ENCODE peak calls at places on chromosomes 2 and 18, in four cellular contexts. K is SK-N-SH, P is K562, R is GM12878. B is an unnamed sample.

GRCh38 chr2:239304533-239305221 is 96.1 kb downstream of the HDAC4 start:
- DNase-seq in K (no peak), P (no peak), R (no peak), B (peak)

GRCh38 chr2:52904511-52904910 is 863.1 kb upstream of the CHAC2 start:
- DNase-seq in K (no peak), P (no peak), R (no peak), B (no peak)

GRCh38 chr2:219073413-219074129 is 12.8 kb upstream of the IHH start:
- DNase-seq in K (peak), P (peak), R (no peak), B (peak)

GRCh38 chr2:86068098-86069047 is 37.3 kb downstream of the POLR1A start:
- DNase-seq in K (no peak), P (no peak), R (no peak), B (no peak)

GRCh38 chr2:68023904-68024303 is 38.9 kb downstream of the C1D start:
- DNase-seq in K (no peak), P (no peak), R (no peak), B (no peak)

GRCh38 chr2:232363784-232364615 is 14.6 kb upstream of the ALPP start:
- DNase-seq in K (no peak), P (no peak), R (peak), B (peak)

GRCh38 chr2:64727013-64727767 is 73.5 kb upstream of the SERTAD2 start:
- DNase-seq in K (no peak), P (no peak), R (peak), B (no peak)

GRCh38 chr2:197804758-197805597 is 585 bp downstream of the PLCL1 start:
- DNase-seq in K (peak), P (peak), R (no peak), B (peak)

GRCh38 chr18:75173125-75173432 is 35.9 kb downstream of the PTGR3 start:
- DNase-seq in K (no peak), P (no peak), R (peak), B (no peak)

GRCh38 chr2:29000954-29001353 is 19.9 kb downstream of the TOGARAM2 start:
- DNase-seq in K (no peak), P (no peak), R (no peak), B (no peak)
- TF ChIP-seq USF1 in K (no peak), P (no peak), R (no peak), B (no peak)

DNA sequence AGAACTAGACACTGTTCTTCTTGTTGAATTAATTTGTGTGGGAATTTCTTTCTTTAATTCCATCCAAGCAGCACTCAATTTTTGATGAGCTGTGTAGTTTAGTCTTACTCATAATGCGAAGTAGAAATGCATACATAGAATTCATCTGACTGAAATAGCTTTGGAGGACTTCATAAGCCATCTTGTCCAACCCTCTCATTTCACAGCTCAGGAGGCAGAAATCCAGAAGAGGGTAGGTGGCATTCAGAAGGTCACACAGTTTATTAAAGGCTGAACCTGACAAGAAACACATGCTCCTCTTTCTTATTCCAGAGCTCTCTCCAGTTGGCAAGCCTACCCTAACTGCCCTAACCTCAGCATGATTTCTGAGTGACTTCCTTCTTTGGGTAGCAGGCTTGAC is 169.2 kb upstream of the NOSTRIN start:
- DNase-seq in K (no peak), P (no peak), R (no peak), B (no peak)
- TF ChIP-seq USF1 in K (no peak), P (no peak), R (no peak), B (no peak)

GRCh38 chr18:43078485-43079092 is 36.9 kb downstream of the RIT2 start:
- DNase-seq in K (peak), P (no peak), R (no peak), B (peak)

GRCh38 chr18:43079422-43079821 is 36.1 kb downstream of the RIT2 start:
- DNase-seq in K (no peak), P (no peak), R (no peak), B (no peak)

GRCh38 chr18:43081396-43081795 is 34.1 kb downstream of the RIT2 start:
- DNase-seq in K (no peak), P (no peak), R (no peak), B (no peak)

GRCh38 chr18:43080671-43081070 is 34.8 kb downstream of the RIT2 start:
- DNase-seq in K (no peak), P (no peak), R (no peak), B (no peak)

DNA sequence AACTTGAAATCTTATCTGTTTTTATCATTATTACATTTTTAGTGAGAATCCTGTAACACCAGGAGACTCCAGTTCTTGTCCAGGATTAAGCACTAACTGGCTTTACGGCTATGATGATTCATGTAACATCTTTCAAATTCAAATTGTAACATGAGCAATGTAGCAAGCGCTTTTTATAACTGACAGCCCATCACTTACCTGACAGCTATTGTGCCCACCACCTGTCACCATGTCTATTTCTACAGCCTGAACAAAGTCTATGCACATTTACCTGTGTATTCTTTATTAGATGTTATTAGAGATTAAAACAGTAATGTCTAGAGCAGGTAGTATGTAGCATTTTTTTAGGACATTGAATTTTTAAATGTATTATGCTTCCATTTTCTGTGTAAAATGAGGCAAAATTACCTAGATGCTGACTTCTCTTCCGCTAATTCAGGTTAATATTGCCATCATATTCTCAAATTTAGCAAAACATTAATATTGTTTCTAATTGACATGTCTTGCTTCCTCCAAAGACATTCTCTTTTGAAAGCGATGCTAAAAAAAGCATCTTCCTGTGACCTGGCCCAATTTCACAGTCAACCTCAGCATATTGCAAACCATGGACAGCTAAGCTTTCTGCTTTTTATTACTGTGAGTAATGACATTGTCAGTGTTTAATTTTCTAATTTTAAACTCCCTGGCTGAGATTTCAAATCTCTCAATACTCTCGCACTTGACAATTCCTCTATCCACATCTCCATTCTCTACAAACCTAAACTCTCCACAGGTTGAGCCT is 37.8 kb downstream of the RIT2 start:
- DNase-seq in K (no peak), P (no peak), R (no peak), B (no peak)
- TF ChIP-seq USF1 in K (no peak), P (no peak), R (no peak), B (no peak)

DNA sequence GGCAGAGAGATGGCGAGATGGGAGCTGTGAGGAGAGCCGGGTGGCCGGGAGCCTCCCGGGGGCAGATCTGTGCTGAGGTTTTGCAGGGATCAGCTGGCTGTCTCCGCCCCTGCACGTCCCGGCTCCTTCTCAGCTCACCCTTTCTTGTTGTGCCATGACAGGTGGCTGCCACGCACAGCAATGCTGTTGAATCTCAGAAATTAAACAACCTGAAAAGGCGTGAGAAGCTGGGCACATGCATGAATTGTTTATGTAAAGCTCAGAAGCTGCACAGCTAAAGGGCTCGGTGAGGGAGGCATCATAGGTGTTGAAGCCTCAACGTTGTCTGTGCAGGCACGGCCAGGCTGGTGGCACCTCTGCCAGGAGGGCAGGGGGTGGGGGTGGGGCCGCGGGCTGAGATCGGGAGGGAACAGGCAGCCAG is 858 bp upstream of the RTP5 start:
- DNase-seq in K (peak), P (no peak), R (no peak), B (no peak)
- TF ChIP-seq USF1 in K (no peak), P (no peak), R (no peak), B (no peak)

GRCh38 chr2:199659207-199659606 is 191.8 kb downstream of the FTCDNL1 start:
- DNase-seq in K (peak), P (peak), R (no peak), B (peak)

GRCh38 chr2:199662245-199662644 is 188.7 kb downstream of the FTCDNL1 start:
- DNase-seq in K (no peak), P (no peak), R (no peak), B (no peak)

GRCh38 chr2:199663157-199663556 is 187.8 kb downstream of the FTCDNL1 start:
- DNase-seq in K (no peak), P (no peak), R (peak), B (no peak)

GRCh38 chr2:199660167-199660566 is 190.8 kb downstream of the FTCDNL1 start:
- DNase-seq in K (no peak), P (no peak), R (no peak), B (no peak)
- TF ChIP-seq USF1 in K (no peak), P (no peak), R (no peak), B (no peak)

B was measured in WTC11.